ENCODE peak calls at places on chromosomes 4 and X, in seven cellular contexts. P, Q, T, W, G, U and O are unnamed samples.

GRCh38 chr4:172996571-172997216 is 171.9 kb upstream of the GALNT7 start:
- DNase-seq in P (no peak), Q (no peak), T (no peak), W (no peak), G (no peak), U (no peak), O (no peak)

GRCh38 chr4:71132486-71132885 is 139.0 kb downstream of the DCK start:
- DNase-seq in P (no peak), Q (no peak), T (no peak), W (no peak), G (no peak), U (no peak), O (no peak)

GRCh38 chr4:11428701-11429571 is at the start of gene HS3ST1:
- DNase-seq in P (peak), Q (peak), T (no peak), W (peak), G (no peak), U (peak), O (peak)

GRCh38 chr4:159013692-159014091 is 89.2 kb upstream of the RAPGEF2 start:
- DNase-seq in P (no peak), Q (no peak), T (no peak), W (no peak), G (no peak), U (no peak), O (no peak)

GRCh38 chr4:2082627-2083026 is 23.5 kb downstream of the NAT8L start:
- DNase-seq in P (no peak), Q (no peak), T (no peak), W (no peak), G (no peak), U (no peak), O (no peak)

GRCh38 chrX:119698835-119699234 is 5.9 kb upstream of the SEPTIN6 start:
- DNase-seq in P (no peak), Q (no peak), T (no peak), W (peak), G (no peak), U (no peak), O (no peak)

GRCh38 chr4:55358668-55359067 is 12.6 kb downstream of the SRD5A3 start:
- DNase-seq in P (no peak), Q (no peak), T (no peak), W (no peak), G (no peak), U (no peak), O (no peak)

GRCh38 chr4:100517864-100518341 is at the start of gene EMCN:
- DNase-seq in P (no peak), Q (no peak), T (no peak), W (no peak), G (no peak), U (no peak), O (no peak)

GRCh38 chrX:134999469-134999868 is 8.7 kb downstream of the SMIM10 start:
- DNase-seq in P (no peak), Q (no peak), T (no peak), W (peak), G (no peak), U (no peak), O (no peak)